ENCODE peak calls at places on chromosomes 12 and 14, in five cellular contexts. A is heart left ventricle, M is GM10248, T is posterior cingulate gyrus, C is LoVo. E is an unnamed sample.

GRCh38 chr12:114403690-114404450 is 2.1 kb downstream of the TBX5 start:
- DNase-seq in A (peak; percentile 55), M (no peak), T (no peak), C (no peak), E (no peak)

GRCh38 chr12:19613051-19613535 is 173.8 kb downstream of the AEBP2 start:
- DNase-seq in A (no peak), M (no peak), T (no peak), C (no peak), E (no peak)

GRCh38 chr12:29309320-29309902 is 71.6 kb downstream of the ERGIC2 start:
- DNase-seq in A (no peak), M (no peak), T (no peak), C (no peak), E (no peak)

GRCh38 chr12:6200266-6201198 is at the start of gene CD9:
- DNase-seq in A (peak; percentile 81), M (peak; percentile 52), T (peak; percentile 77), C (peak; percentile 77), E (no peak)

GRCh38 chr14:65184032-65184764 is 81.9 kb upstream of the MAX start:
- DNase-seq in A (no peak), M (no peak), T (no peak), C (no peak), E (no peak)

GRCh38 chr12:30197392-30198047 is 413.8 kb upstream of the TMTC1 start:
- DNase-seq in A (no peak), M (no peak), T (no peak), C (no peak), E (no peak)

GRCh38 chr12:61854902-61855301 is 405.3 kb upstream of the USP15 start:
- DNase-seq in A (no peak), M (no peak), T (no peak), C (no peak), E (no peak)

GRCh38 chr14:64292197-64292596 is 2.0 kb downstream of the ESR2 start:
- DNase-seq in A (no peak), M (no peak), T (no peak), C (no peak), E (no peak)

GRCh38 chr12:120025640-120026039 is 36.6 kb downstream of the BICDL1 start:
- DNase-seq in A (no peak), M (no peak), T (no peak), C (no peak), E (no peak)

GRCh38 chr14:75070383-75070782 is 942 bp downstream of the ZC2HC1C start:
- DNase-seq in A (no peak), M (no peak), T (no peak), C (no peak), E (no peak)

GRCh38 chr14:52513249-52513648 is 39.1 kb downstream of the TXNDC16 start:
- DNase-seq in A (no peak), M (no peak), T (no peak), C (no peak), E (no peak)

GRCh38 chr12:25058619-25059018 is 109.7 kb upstream of the BCAT1 start:
- DNase-seq in A (no peak), M (no peak), T (no peak), C (no peak), E (no peak)

GRCh38 chr12:13135336-13136178 is 32.1 kb upstream of the GSG1 start:
- DNase-seq in A (no peak), M (no peak), T (peak; percentile 45), C (peak; percentile 40), E (peak; percentile 78)

GRCh38 chr12:32261638-32262037 is 137.7 kb upstream of the FGD4 start:
- DNase-seq in A (no peak), M (no peak), T (no peak), C (no peak), E (no peak)

GRCh38 chr12:22334696-22335290 is at the start of gene ST8SIA1:
- DNase-seq in A (peak; percentile 32), M (peak; percentile 22), T (peak; percentile 32), C (peak; percentile 5), E (no peak)

GRCh38 chr12:69007166-69007857 is 74.3 kb upstream of the CPM start:
- DNase-seq in A (peak; percentile 7), M (no peak), T (no peak), C (peak; percentile 33), E (no peak)